ENCODE peak calls at places on chromosomes 5 and 9, in four cellular contexts. S is IMR-90, I is A549, K is K562. R is an unnamed sample.

GRCh38 chr5:150567031-150567680 is 59.2 kb downstream of the NDST1 start:
- DNase-seq in S (peak; percentile 85), I (no peak), K (no peak), R (no peak)

GRCh38 chr5:141155540-141156374 is 5.9 kb downstream of the PCDHB6 start:
- DNase-seq in S (no peak), I (peak; percentile 23), K (no peak), R (no peak)

GRCh38 chr5:120452471-120452870 is 11.6 kb upstream of the PRR16 start:
- DNase-seq in S (peak; percentile 15), I (no peak), K (no peak), R (no peak)

GRCh38 chr9:19102181-19102630 is 498 bp downstream of the HAUS6 start:
- DNase-seq in S (peak; percentile 16), I (peak; percentile 28), K (peak; percentile 34), R (peak; percentile 60)

GRCh38 chr9:136090060-136090735 is 4.9 kb downstream of the NACC2 start:
- DNase-seq in S (no peak), I (no peak), K (no peak), R (peak; percentile 46)

GRCh38 chr9:137648396-137648795 is 29.6 kb downstream of the EHMT1 start:
- DNase-seq in S (no peak), I (no peak), K (no peak), R (no peak)

GRCh38 chr5:40653221-40654022 is 26.3 kb upstream of the PTGER4 start:
- DNase-seq in S (no peak), I (no peak), K (no peak), R (no peak)

GRCh38 chr9:99030082-99030481 is 74.8 kb upstream of the TGFBR1 start:
- DNase-seq in S (peak; percentile 99), I (no peak), K (no peak), R (no peak)

GRCh38 chr5:17169507-17169906 is 47.9 kb upstream of the BASP1 start:
- DNase-seq in S (peak; percentile 92), I (no peak), K (no peak), R (no peak)

DNA sequence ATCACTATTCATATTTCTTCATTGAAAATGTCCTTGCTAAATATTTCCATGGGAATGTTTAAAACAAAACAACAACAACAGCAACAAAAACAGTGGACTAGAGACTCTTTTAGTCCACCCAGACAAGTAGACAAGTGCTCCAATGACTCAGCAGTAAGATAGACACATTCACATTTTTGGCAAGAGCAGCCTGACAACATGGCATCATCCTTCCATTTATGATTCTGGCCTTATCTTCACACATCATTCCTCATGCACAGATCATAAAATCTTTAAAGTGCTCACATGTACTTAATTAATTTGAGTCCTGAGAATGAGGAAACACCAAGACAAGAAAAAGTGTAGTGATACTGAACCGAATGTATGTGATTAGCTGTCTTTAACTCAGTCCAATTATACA is 132.6 kb upstream of the PDE4D start:
- DNase-seq in S (peak; percentile 0), I (peak; percentile 1), K (no peak), R (no peak)
- TF ChIP-seq RCOR1 in S (no peak), I (no peak), K (no peak), R (no peak)

GRCh38 chr9:35555246-35555701 is 49.8 kb upstream of the TESK1 start:
- DNase-seq in S (no peak), I (no peak), K (no peak), R (no peak)

GRCh38 chr9:35549466-35549865 is 55.6 kb upstream of the TESK1 start:
- DNase-seq in S (no peak), I (no peak), K (no peak), R (no peak)

GRCh38 chr9:35553670-35554543 is 51.2 kb upstream of the TESK1 start:
- DNase-seq in S (peak; percentile 73), I (peak; percentile 69), K (peak; percentile 62), R (peak; percentile 84)

GRCh38 chr9:35552837-35553236 is 52.2 kb upstream of the TESK1 start:
- DNase-seq in S (peak; percentile 55), I (no peak), K (no peak), R (no peak)

DNA sequence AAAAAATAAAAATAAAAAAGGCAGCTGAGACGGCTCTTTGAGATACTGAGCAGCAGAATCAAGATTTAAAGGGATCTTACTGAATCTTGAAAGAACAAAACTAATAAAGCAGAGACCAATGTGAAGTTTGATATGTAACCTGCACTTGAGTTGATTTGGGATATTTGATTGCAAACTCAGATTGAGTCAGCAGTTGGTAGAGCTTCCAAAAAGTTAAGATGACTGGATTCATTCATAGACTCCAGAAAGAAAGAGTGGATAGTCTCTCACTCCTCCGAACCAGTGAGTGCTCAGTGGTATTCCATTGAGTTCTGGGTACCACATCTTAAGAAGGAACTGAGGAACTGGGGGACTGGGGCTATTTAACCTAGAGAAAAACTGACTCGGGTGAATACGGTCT is 52.7 kb upstream of the TESK1 start:
- DNase-seq in S (peak; percentile 33), I (no peak), K (no peak), R (no peak)
- TF ChIP-seq SMC3 in S (no peak), I (no peak), K (no peak), R (no peak)

DNA sequence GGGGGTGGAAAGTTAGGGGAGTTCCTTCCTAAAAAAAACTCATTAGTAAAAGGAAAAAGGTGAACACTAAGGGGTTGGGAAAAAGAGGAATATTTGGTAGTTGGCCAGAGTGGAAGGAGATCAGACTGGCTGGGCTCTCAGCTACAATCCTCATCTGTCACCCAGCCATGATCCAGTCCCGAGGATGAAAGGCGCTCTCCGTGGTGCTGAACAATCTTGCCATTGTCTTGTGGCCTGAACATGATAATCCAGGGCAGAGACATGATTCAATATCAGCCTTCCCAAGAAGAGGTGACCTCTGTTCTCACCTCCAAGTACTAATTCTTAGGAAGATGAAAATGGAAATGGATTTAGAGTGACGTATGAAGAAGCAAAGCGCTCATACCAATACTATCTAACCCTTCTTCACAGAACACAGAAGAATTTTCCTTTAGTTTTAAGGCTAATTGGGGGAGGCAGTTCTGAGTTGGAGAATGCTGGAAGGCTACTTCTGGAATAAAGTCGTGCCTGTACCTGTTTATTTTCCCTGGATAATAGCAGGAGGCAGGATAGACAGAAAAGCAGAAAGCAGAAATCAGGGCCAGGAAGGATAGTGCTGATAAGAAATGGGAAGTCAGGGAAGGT is 36.6 kb upstream of the MYORG start:
- DNase-seq in S (peak; percentile 43), I (peak; percentile 49), K (peak; percentile 45), R (no peak)
- TF ChIP-seq RCOR1 in S (no peak), I (no peak), K (peak; percentile 36), R (no peak)

GRCh38 chr5:179777909-179778308 is 15.9 kb upstream of the LTC4S start:
- DNase-seq in S (no peak), I (no peak), K (no peak), R (no peak)
- TF ChIP-seq SMC3 in S (no peak), I (no peak), K (no peak), R (no peak)

GRCh38 chr9:78325343-78325742 is 28.4 kb downstream of the PSAT1 start:
- DNase-seq in S (peak; percentile 27), I (no peak), K (peak; percentile 14), R (peak; percentile 76)
- TF ChIP-seq RCOR1 in S (no peak), I (no peak), K (no peak), R (peak; percentile 98)

DNA sequence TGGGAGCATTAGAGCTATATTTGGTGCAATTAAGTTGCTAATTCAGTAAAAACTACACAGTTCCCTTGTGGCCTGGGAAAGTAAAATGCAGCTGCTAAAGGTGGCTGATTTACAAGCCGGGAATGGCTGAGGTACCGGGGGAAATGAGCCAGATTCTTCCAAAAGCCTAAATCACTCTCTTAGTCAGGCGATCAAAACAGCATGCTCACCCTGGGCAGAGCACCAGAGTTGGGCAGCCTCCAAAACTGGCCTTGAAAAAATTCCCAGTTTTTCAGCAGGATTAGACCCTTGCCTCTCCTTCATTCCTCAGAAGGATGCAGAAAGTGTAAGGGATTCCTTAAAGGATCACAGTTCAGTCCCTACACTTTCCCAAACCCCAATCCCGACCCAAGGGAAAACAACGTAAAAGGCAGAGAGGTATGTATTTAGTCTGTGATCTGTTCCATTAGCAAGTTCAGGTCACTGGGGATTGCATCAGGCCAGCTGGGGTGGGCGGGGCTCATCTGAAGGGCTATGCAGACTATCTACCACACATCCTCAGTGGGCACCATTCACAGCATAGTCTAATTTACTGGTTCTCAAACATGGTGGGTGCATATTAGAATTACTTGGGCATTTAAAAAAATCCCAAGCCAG is 16.9 kb downstream of the TMEM174 start:
- DNase-seq in S (peak; percentile 72), I (no peak), K (no peak), R (no peak)
- TF ChIP-seq SMC3 in S (no peak), I (no peak), K (no peak), R (no peak)

GRCh38 chr9:79583957-79584654 is 12.3 kb downstream of the TLE4 start:
- DNase-seq in S (no peak), I (no peak), K (no peak), R (no peak)
- TF ChIP-seq RCOR1 in S (no peak), I (no peak), K (peak; percentile 51), R (no peak)

GRCh38 chr5:112228672-112229071 is 190.4 kb downstream of the EPB41L4A start:
- DNase-seq in S (peak; percentile 2), I (peak; percentile 73), K (no peak), R (no peak)
- TF ChIP-seq SMC3 in S (no peak), I (no peak), K (no peak), R (no peak)

DNA sequence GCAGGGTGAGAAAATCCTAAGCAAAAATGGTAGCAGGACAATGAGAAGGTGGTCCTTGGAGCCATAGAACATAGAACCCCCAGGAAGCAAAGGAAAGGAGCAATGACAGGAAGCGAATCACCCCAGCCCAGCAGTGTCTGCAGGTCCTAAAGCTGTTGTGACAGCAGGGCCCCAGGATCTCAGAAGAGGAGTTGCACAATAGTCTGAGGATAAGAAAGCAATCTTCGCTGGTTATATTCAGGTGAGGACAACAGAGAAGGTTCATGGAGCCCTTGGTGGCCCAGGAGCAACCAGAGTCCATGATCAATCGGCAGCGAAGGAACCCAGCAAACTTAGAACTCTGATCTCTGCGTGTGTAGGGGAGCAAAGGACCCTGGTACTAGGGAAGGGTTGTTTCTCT is 234.8 kb upstream of the IRX2 start:
- DNase-seq in S (no peak), I (no peak), K (no peak), R (no peak)
- TF ChIP-seq RCOR1 in S (no peak), I (no peak), K (no peak), R (no peak)

DNA sequence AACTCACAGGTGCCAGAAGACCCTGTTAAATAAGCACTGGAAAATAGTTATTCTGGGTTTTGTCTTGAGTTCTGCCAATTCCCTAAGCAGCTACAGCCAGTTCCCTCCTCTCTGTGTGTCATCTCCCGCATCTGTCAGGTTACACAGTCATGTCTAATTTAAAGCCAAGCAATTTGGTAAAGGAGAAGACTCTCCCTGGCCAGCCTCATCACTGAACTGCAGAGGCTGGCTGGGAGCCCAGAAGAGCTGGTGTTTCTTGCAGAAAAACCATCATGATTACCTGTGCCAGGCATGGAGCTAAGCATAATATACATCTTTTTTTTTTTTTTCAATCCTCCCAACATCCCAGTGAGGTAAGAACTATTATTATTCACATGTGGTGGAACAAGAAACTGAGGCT is 141.3 kb upstream of the ZNF366 start:
- DNase-seq in S (peak; percentile 39), I (no peak), K (no peak), R (no peak)
- TF ChIP-seq SMC3 in S (no peak), I (no peak), K (no peak), R (no peak)